ENCODE peak calls at places on chromosome 7, in nine cellular contexts. A is AG08396; C is stimulated activated CD8-positive, alpha-beta memory T cell treated with anti-CD3 and anti-CD28 coated beads, Interleukin-15, amount 100 ng/mL, for 4 hours; D is iris pigment epithelial cell; S is GF-D8; O is substantia nigra; Y is endodermal cell; M is naive thymus-derived CD8-positive, alpha-beta T cell; N is neural progenitor cell. K is an unnamed sample.
A peak's percentile ranks its signal among the peaks of the same experiment; 100 is the strongest.

GRCh38 chr7:107582906-107583305 is 2.9 kb downstream of the BCAP29 start:
- DNase-seq in A (no peak), C (no peak), D (no peak), S (no peak), O (no peak), Y (no peak), M (no peak), N (no peak), K (no peak)

GRCh38 chr7:118327179-118327578 is 102.7 kb downstream of the ANKRD7 start:
- DNase-seq in A (no peak), C (no peak), D (no peak), S (no peak), O (no peak), Y (no peak), M (no peak), N (no peak), K (no peak)

GRCh38 chr7:17184805-17185689 is 113.4 kb upstream of the AHR start:
- DNase-seq in A (no peak), C (no peak), D (peak; percentile 46), S (no peak), O (no peak), Y (no peak), M (no peak), N (no peak), K (no peak)

GRCh38 chr7:152144557-152145245 is 119.2 kb downstream of the GALNT11 start:
- DNase-seq in A (no peak), C (no peak), D (no peak), S (no peak), O (no peak), Y (no peak), M (no peak), N (no peak), K (no peak)

GRCh38 chr7:94679341-94679740 is 23.4 kb upstream of the SGCE start:
- DNase-seq in A (no peak), C (no peak), D (peak; percentile 29), S (no peak), O (no peak), Y (no peak), M (no peak), N (no peak), K (no peak)

GRCh38 chr7:139180700-139181311 is 50.2 kb upstream of the UBN2 start:
- DNase-seq in A (no peak), C (no peak), D (peak; percentile 40), S (no peak), O (no peak), Y (no peak), M (no peak), N (no peak), K (peak; percentile 41)

GRCh38 chr7:135409845-135410545 is 99.9 kb downstream of the CNOT4 start:
- DNase-seq in A (no peak), C (no peak), D (no peak), S (no peak), O (no peak), Y (no peak), M (no peak), N (no peak), K (no peak)

GRCh38 chr7:127997226-127997922 is 33.9 kb downstream of the LRRC4 start:
- DNase-seq in A (peak; percentile 36), C (no peak), D (no peak), S (no peak), O (no peak), Y (no peak), M (no peak), N (peak; percentile 29), K (no peak)

GRCh38 chr7:22474645-22475044 is 25.3 kb downstream of the STEAP1B start:
- DNase-seq in A (no peak), C (no peak), D (no peak), S (no peak), O (no peak), Y (no peak), M (no peak), N (no peak), K (no peak)

GRCh38 chr7:150586778-150587152 is 19.6 kb downstream of the GIMAP4 start:
- DNase-seq in A (no peak), C (no peak), D (no peak), S (no peak), O (no peak), Y (no peak), M (no peak), N (no peak), K (no peak)

GRCh38 chr7:2016761-2017482 is 215.8 kb downstream of the MAD1L1 start:
- DNase-seq in A (no peak), C (no peak), D (no peak), S (no peak), O (no peak), Y (no peak), M (no peak), N (peak; percentile 39), K (no peak)

GRCh38 chr7:45071528-45071927 is 17.2 kb downstream of the NACAD start:
- DNase-seq in A (no peak), C (no peak), D (no peak), S (no peak), O (no peak), Y (no peak), M (no peak), N (no peak), K (no peak)

GRCh38 chr7:5428470-5429252 is 5.0 kb upstream of the TNRC18 start:
- DNase-seq in A (peak; percentile 67), C (no peak), D (peak; percentile 94), S (peak; percentile 86), O (no peak), Y (peak; percentile 87), M (no peak), N (peak; percentile 50), K (peak; percentile 84)

GRCh38 chr7:129530881-129531391 is 28.6 kb downstream of the SMKR1 start:
- DNase-seq in A (no peak), C (no peak), D (peak; percentile 70), S (no peak), O (no peak), Y (no peak), M (no peak), N (no peak), K (peak; percentile 86)

GRCh38 chr7:157003445-157004049 is 6.9 kb downstream of the MNX1 start:
- DNase-seq in A (no peak), C (no peak), D (no peak), S (no peak), O (no peak), Y (no peak), M (no peak), N (peak; percentile 56), K (no peak)

GRCh38 chr7:114922151-114922651 is 307 bp downstream of the MDFIC start:
- DNase-seq in A (peak; percentile 83), C (peak; percentile 38), D (peak; percentile 50), S (peak; percentile 10), O (no peak), Y (peak; percentile 85), M (peak; percentile 45), N (peak; percentile 78), K (no peak)

GRCh38 chr7:23299770-23300300 is 696 bp downstream of the MALSU1 start:
- DNase-seq in A (peak; percentile 29), C (no peak), D (peak; percentile 65), S (no peak), O (no peak), Y (no peak), M (no peak), N (no peak), K (no peak)

GRCh38 chr7:92973964-92974363 is 137.6 kb upstream of the CDK6 start:
- DNase-seq in A (no peak), C (no peak), D (peak; percentile 43), S (no peak), O (no peak), Y (no peak), M (no peak), N (no peak), K (no peak)

GRCh38 chr7:48101880-48102448 is 12.9 kb downstream of the UPP1 start:
- DNase-seq in A (no peak), C (no peak), D (no peak), S (no peak), O (no peak), Y (peak; percentile 60), M (no peak), N (no peak), K (no peak)

GRCh38 chr7:113161050-113161449 is 42.7 kb upstream of the SMIM30 start:
- DNase-seq in A (no peak), C (no peak), D (no peak), S (no peak), O (no peak), Y (no peak), M (no peak), N (no peak), K (no peak)

GRCh38 chr7:1385809-1386622 is 73.3 kb downstream of the MICALL2 start:
- DNase-seq in A (no peak), C (no peak), D (no peak), S (no peak), O (no peak), Y (no peak), M (no peak), N (no peak), K (no peak)

GRCh38 chr7:24336461-24336860 is 52.5 kb downstream of the NPY start:
- DNase-seq in A (no peak), C (no peak), D (no peak), S (no peak), O (no peak), Y (peak; percentile 69), M (no peak), N (no peak), K (no peak)

GRCh38 chr7:122383934-122384333 is 79.4 kb upstream of the FEZF1 start:
- DNase-seq in A (no peak), C (no peak), D (no peak), S (no peak), O (no peak), Y (no peak), M (no peak), N (peak; percentile 46), K (no peak)

K was measured in HS-5.